ENCODE peak calls at places on chromosome 20, in five cellular contexts. One of them, this sample, is unnamed.
A peak's percentile ranks its signal among the peaks of the same experiment; 100 is the strongest.

GRCh38 chr20:57106030-57106682 is 160.3 kb downstream of the BMP7 start:
- DNase-seq in effector CD4-positive, alpha-beta T cell: no peak
- DNase-seq in GM04504: no peak
- DNase-seq in posterior vena cava: no peak
- DNase-seq in NCI-H2171 treated with DMSO at 0.1 percent for 48 hours: no peak
- DNase-seq in this sample: no peak

GRCh38 chr20:11174861-11175260 is 501.1 kb upstream of the JAG1 start:
- DNase-seq in effector CD4-positive, alpha-beta T cell: no peak
- DNase-seq in GM04504: no peak
- DNase-seq in posterior vena cava: no peak
- DNase-seq in NCI-H2171 treated with DMSO at 0.1 percent for 48 hours: no peak
- DNase-seq in this sample: no peak

GRCh38 chr20:25470045-25470444 is 62.6 kb downstream of the GINS1 start:
- DNase-seq in effector CD4-positive, alpha-beta T cell: no peak
- DNase-seq in GM04504: no peak
- DNase-seq in posterior vena cava: no peak
- DNase-seq in NCI-H2171 treated with DMSO at 0.1 percent for 48 hours: peak; percentile 54
- DNase-seq in this sample: no peak

GRCh38 chr20:45735988-45736387 is 13.8 kb downstream of the SPINT4 start:
- DNase-seq in effector CD4-positive, alpha-beta T cell: no peak
- DNase-seq in GM04504: no peak
- DNase-seq in posterior vena cava: no peak
- DNase-seq in NCI-H2171 treated with DMSO at 0.1 percent for 48 hours: no peak
- DNase-seq in this sample: no peak

GRCh38 chr20:51712501-51713212 is 55.5 kb downstream of the ATP9A start:
- DNase-seq in effector CD4-positive, alpha-beta T cell: no peak
- DNase-seq in GM04504: no peak
- DNase-seq in posterior vena cava: peak; percentile 75
- DNase-seq in NCI-H2171 treated with DMSO at 0.1 percent for 48 hours: no peak
- DNase-seq in this sample: peak; percentile 87

GRCh38 chr20:51510169-51510568 is 32.4 kb downstream of the NFATC2 start:
- DNase-seq in effector CD4-positive, alpha-beta T cell: no peak
- DNase-seq in GM04504: no peak
- DNase-seq in posterior vena cava: no peak
- DNase-seq in NCI-H2171 treated with DMSO at 0.1 percent for 48 hours: no peak
- DNase-seq in this sample: no peak

GRCh38 chr20:21208999-21209398 is 83.1 kb downstream of the KIZ start:
- DNase-seq in effector CD4-positive, alpha-beta T cell: no peak
- DNase-seq in GM04504: no peak
- DNase-seq in posterior vena cava: no peak
- DNase-seq in NCI-H2171 treated with DMSO at 0.1 percent for 48 hours: no peak
- DNase-seq in this sample: no peak

GRCh38 chr20:36969478-36970186 is 18.1 kb upstream of the SAMHD1 start:
- DNase-seq in effector CD4-positive, alpha-beta T cell: peak; percentile 19
- DNase-seq in GM04504: no peak
- DNase-seq in posterior vena cava: no peak
- DNase-seq in NCI-H2171 treated with DMSO at 0.1 percent for 48 hours: no peak
- DNase-seq in this sample: no peak

GRCh38 chr20:51193066-51193772 is 170.3 kb upstream of the KCNG1 start:
- DNase-seq in effector CD4-positive, alpha-beta T cell: no peak
- DNase-seq in GM04504: no peak
- DNase-seq in posterior vena cava: no peak
- DNase-seq in NCI-H2171 treated with DMSO at 0.1 percent for 48 hours: no peak
- DNase-seq in this sample: no peak

This sample was measured in mesenteric fat pad.